ENCODE peak calls at places on chromosomes 16 and 17, in eight cellular contexts. N is T-helper 2 cell; U is stimulated activated CD8-positive, alpha-beta memory T cell treated with anti-CD3 and anti-CD28 coated beads, Interleukin-15, amount 100 ng/mL, for 24 hours; R is stimulated activated CD4-positive, alpha-beta T cell treated with anti-CD3 and anti-CD28 coated beads, TNF-alpha, amount 100 ng/mL, for 1 hour; C is pulmonary artery endothelial cell; Z is mucosa of gallbladder; K is DMS 273 treated with DMSO at 0.1 percent for 48 hours; H is stromal cell of bone marrow. X is an unnamed sample.

GRCh38 chr17:77959216-77959925 is 868 bp downstream of the TNRC6C start:
- DNase-seq in N (peak), R (no peak), K (no peak), U (peak), C (no peak), H (no peak), Z (no peak), X (no peak)

GRCh38 chr16:67606632-67607031 is 38.3 kb upstream of the CARMIL2 start:
- DNase-seq in C (no peak), U (no peak), Z (no peak), N (no peak), K (no peak), R (no peak), H (no peak), X (no peak)

GRCh38 chr16:86519649-86520316 is 9.5 kb downstream of the FOXF1 start:
- DNase-seq in K (no peak), R (peak), C (no peak), Z (no peak), U (peak), N (peak), H (no peak), X (no peak)

GRCh38 chr17:72031219-72031906 is 89.5 kb upstream of the SOX9 start:
- DNase-seq in U (no peak), H (no peak), N (no peak), K (no peak), R (no peak), Z (no peak), C (no peak), X (no peak)

GRCh38 chr16:68972008-68972407 is 128.7 kb downstream of the TANGO6 start:
- DNase-seq in U (no peak), H (no peak), R (no peak), C (no peak), K (no peak), Z (no peak), N (no peak), X (no peak)

GRCh38 chr16:85767569-85767968 is 16.7 kb upstream of the C16orf74 start:
- DNase-seq in K (no peak), Z (no peak), H (peak), U (no peak), C (peak), N (no peak), R (no peak), X (no peak)

GRCh38 chr17:83155128-83156081 is 76.0 kb downstream of the METRNL start:
- DNase-seq in N (peak), Z (peak), H (peak), C (no peak), R (no peak), K (no peak), U (no peak), X (no peak)

GRCh38 chr16:72139908-72140307 is 32.0 kb downstream of the PMFBP1 start:
- DNase-seq in R (no peak), K (no peak), U (no peak), H (no peak), C (no peak), Z (no peak), N (no peak), X (no peak)

GRCh38 chr17:77963441-77963840 is 4.9 kb downstream of the TNRC6C start:
- DNase-seq in K (no peak), C (no peak), Z (peak), H (peak), R (peak), U (no peak), N (peak), X (peak)

GRCh38 chr17:41639492-41640473 is 15.4 kb upstream of the KRT17 start:
- DNase-seq in H (no peak), K (no peak), R (no peak), N (no peak), U (no peak), Z (no peak), C (no peak), X (no peak)

GRCh38 chr17:78180083-78180482 is 6.8 kb downstream of the TK1 start:
- DNase-seq in N (no peak), R (no peak), C (no peak), U (no peak), K (no peak), Z (no peak), H (no peak), X (no peak)

GRCh38 chr17:79732804-79733691 is 2.3 kb downstream of the ENPP7 start:
- DNase-seq in Z (peak), H (no peak), K (no peak), C (no peak), R (no peak), U (no peak), N (peak), X (no peak)

GRCh38 chr17:43403846-43404245 is 5.1 kb downstream of the ARL4D start:
- DNase-seq in K (no peak), C (no peak), Z (no peak), N (no peak), H (no peak), U (no peak), R (no peak), X (no peak)

GRCh38 chr17:79420318-79421243 is 190.3 kb downstream of the RBFOX3 start:
- DNase-seq in U (no peak), Z (no peak), N (no peak), C (no peak), H (peak), K (no peak), R (no peak), X (no peak)

GRCh38 chr17:57507828-57508227 is 237.3 kb downstream of the CCDC182 start:
- DNase-seq in N (no peak), C (no peak), Z (no peak), H (no peak), U (no peak), R (no peak), K (no peak), X (no peak)

GRCh38 chr17:79092567-79092966 is 17.9 kb downstream of the ENGASE start:
- DNase-seq in Z (no peak), N (no peak), R (no peak), C (no peak), H (no peak), K (no peak), U (no peak), X (no peak)

GRCh38 chr17:44757045-44757917 is 1.5 kb upstream of the ADAM11 start:
- DNase-seq in R (no peak), U (no peak), Z (no peak), C (no peak), H (no peak), N (no peak), K (no peak), X (no peak)

GRCh38 chr16:66660422-66661209 is 35.9 kb downstream of the CMTM4 start:
- DNase-seq in R (no peak), C (peak), H (peak), U (no peak), Z (peak), K (peak), N (no peak), X (no peak)

GRCh38 chr16:734208-734980 is 6.4 kb downstream of the CIAO3 start:
- DNase-seq in H (no peak), N (no peak), R (no peak), K (no peak), C (no peak), U (no peak), Z (no peak), X (no peak)

GRCh38 chr17:82330322-82331239 is 3.0 kb downstream of the SECTM1 start:
- DNase-seq in C (no peak), U (no peak), K (peak), R (no peak), H (no peak), Z (no peak), N (no peak), X (peak)

GRCh38 chr16:57623251-57624043 is 5.0 kb upstream of the ADGRG1 start:
- DNase-seq in N (no peak), R (no peak), H (no peak), Z (peak), C (no peak), U (no peak), K (no peak), X (peak)

GRCh38 chr17:63984206-63984605 is 11.5 kb upstream of the SCN4A start:
- DNase-seq in U (no peak), C (no peak), H (peak), Z (no peak), N (no peak), R (no peak), K (no peak), X (no peak)